ENCODE peak calls at places on chromosome 17, in four cellular contexts. T is IMR-90, M is HepG2, G is K562. N is an unnamed sample.
A peak's percentile ranks its signal among the peaks of the same experiment; 100 is the strongest.

GRCh38 chr17:45335721-45336120 is 18.9 kb upstream of the MAP3K14 start:
- DNase-seq in T (no peak), M (no peak), G (no peak), N (no peak)

GRCh38 chr17:44915321-44915726 is at the start of gene GFAP:
- DNase-seq in T (no peak), M (no peak), G (no peak), N (no peak)

GRCh38 chr17:57670769-57671545 is 74.1 kb downstream of the CCDC182 start:
- DNase-seq in T (no peak), M (no peak), G (no peak), N (no peak)

GRCh38 chr17:20774472-20775135 is 195.1 kb downstream of the CDRT15L2 start:
- DNase-seq in T (no peak), M (no peak), G (no peak), N (no peak)

GRCh38 chr17:73189417-73190099 is 3.3 kb upstream of the COG1 start:
- DNase-seq in T (peak; percentile 76), M (peak; percentile 83), G (no peak), N (peak; percentile 80)

GRCh38 chr17:8674344-8675305 is 44.1 kb upstream of the MYH10 start:
- DNase-seq in T (peak; percentile 65), M (no peak), G (no peak), N (no peak)

GRCh38 chr17:11177340-11177739 is 63.7 kb upstream of the SHISA6 start:
- DNase-seq in T (no peak), M (no peak), G (no peak), N (no peak)

GRCh38 chr17:42121066-42121769 is at the start of gene KAT2A:
- DNase-seq in T (peak; percentile 77), M (peak; percentile 73), G (peak; percentile 94), N (peak; percentile 89)

GRCh38 chr17:27473748-27474609 is 17.7 kb downstream of the KSR1 start:
- DNase-seq in T (no peak), M (no peak), G (peak; percentile 80), N (no peak)

GRCh38 chr17:78925234-78925633 is at the start of gene TIMP2:
- DNase-seq in T (peak; percentile 83), M (peak; percentile 70), G (peak; percentile 73), N (peak; percentile 84)

GRCh38 chr17:50562266-50563094 is 2.0 kb downstream of the CACNA1G start:
- DNase-seq in T (no peak), M (no peak), G (no peak), N (no peak)

GRCh38 chr17:64736804-64737492 is 74.8 kb upstream of the SMURF2 start:
- DNase-seq in T (peak; percentile 72), M (peak; percentile 51), G (no peak), N (no peak)

GRCh38 chr17:4934173-4934979 is 2.3 kb downstream of the GP1BA start:
- DNase-seq in T (peak; percentile 38), M (peak; percentile 46), G (peak; percentile 30), N (no peak)

GRCh38 chr17:32798938-32799337 is 78.0 kb downstream of the MYO1D start:
- DNase-seq in T (no peak), M (no peak), G (no peak), N (no peak)

GRCh38 chr17:44887016-44887415 is 12.2 kb downstream of the EFTUD2 start:
- DNase-seq in T (no peak), M (no peak), G (no peak), N (no peak)

GRCh38 chr17:59757043-59757824 is 49.8 kb downstream of the VMP1 start:
- DNase-seq in T (no peak), M (no peak), G (no peak), N (peak; percentile 46)

GRCh38 chr17:10197362-10197720 is 1.1 kb downstream of the GAS7 start:
- DNase-seq in T (no peak), M (no peak), G (no peak), N (no peak)

GRCh38 chr17:6045621-6046357 is 24.4 kb upstream of the WSCD1 start:
- DNase-seq in T (no peak), M (no peak), G (no peak), N (no peak)

GRCh38 chr17:83189673-83190385 is 110.4 kb downstream of the METRNL start:
- DNase-seq in T (peak; percentile 90), M (peak; percentile 60), G (no peak), N (no peak)

GRCh38 chr17:21292867-21293845 is 8.6 kb downstream of the MAP2K3 start:
- DNase-seq in T (no peak), M (no peak), G (no peak), N (no peak)

GRCh38 chr17:39132192-39132600 is 19.2 kb downstream of the PLXDC1 start:
- DNase-seq in T (peak; percentile 86), M (no peak), G (peak; percentile 67), N (peak; percentile 51)

GRCh38 chr17:1629647-1630310 is 1.1 kb upstream of the SLC43A2 start:
- DNase-seq in T (peak; percentile 33), M (no peak), G (peak; percentile 64), N (peak; percentile 76)

GRCh38 chr17:72955391-72956140 is 136.9 kb downstream of the SLC39A11 start:
- DNase-seq in T (no peak), M (no peak), G (no peak), N (no peak)

GRCh38 chr17:73733527-73733926 is 89.3 kb upstream of the SDK2 start:
- DNase-seq in T (no peak), M (no peak), G (no peak), N (no peak)

GRCh38 chr17:15096511-15096910 is 168.6 kb downstream of the PMP22 start:
- DNase-seq in T (no peak), M (no peak), G (no peak), N (no peak)

GRCh38 chr17:7881655-7882054 is 6.9 kb upstream of the CHD3 start:
- DNase-seq in T (no peak), M (no peak), G (no peak), N (no peak)

GRCh38 chr17:36703860-36704266 is 102.5 kb downstream of the MRM1 start:
- DNase-seq in T (peak; percentile 11), M (no peak), G (peak; percentile 87), N (peak; percentile 22)
- TF ChIP-seq MAZ in T (peak; percentile 82), M (no peak), G (peak; percentile 74), N (no peak)

GRCh38 chr17:18132711-18133110 is 24.2 kb downstream of the MYO15A start:
- DNase-seq in T (no peak), M (no peak), G (no peak), N (no peak)

GRCh38 chr17:18124346-18125126 is 16.0 kb downstream of the MYO15A start:
- DNase-seq in T (peak; percentile 11), M (no peak), G (peak; percentile 42), N (no peak)

GRCh38 chr17:18122991-18123753 is 14.6 kb downstream of the MYO15A start:
- DNase-seq in T (no peak), M (no peak), G (no peak), N (no peak)

GRCh38 chr17:18129041-18129502 is 20.5 kb downstream of the MYO15A start:
- DNase-seq in T (peak; percentile 68), M (no peak), G (no peak), N (no peak)
- TF ChIP-seq MAZ in T (no peak), M (no peak), G (no peak), N (no peak)

GRCh38 chr17:76089680-76090516 is 10.9 kb downstream of the ZACN start:
- DNase-seq in T (no peak), M (no peak), G (no peak), N (no peak)
- TF ChIP-seq MAZ in T (no peak), M (no peak), G (no peak), N (no peak)

GRCh38 chr17:48457080-48457836 is 27.2 kb upstream of the SKAP1 start:
- DNase-seq in T (peak; percentile 39), M (peak; percentile 42), G (peak; percentile 83), N (peak; percentile 69)

GRCh38 chr17:48460055-48460454 is 30.0 kb upstream of the SKAP1 start:
- DNase-seq in T (no peak), M (no peak), G (peak; percentile 77), N (no peak)

GRCh38 chr17:48453447-48453846 is 23.4 kb upstream of the SKAP1 start:
- DNase-seq in T (no peak), M (no peak), G (no peak), N (no peak)

GRCh38 chr17:48459070-48459469 is 29.1 kb upstream of the SKAP1 start:
- DNase-seq in T (no peak), M (no peak), G (no peak), N (no peak)

DNA sequence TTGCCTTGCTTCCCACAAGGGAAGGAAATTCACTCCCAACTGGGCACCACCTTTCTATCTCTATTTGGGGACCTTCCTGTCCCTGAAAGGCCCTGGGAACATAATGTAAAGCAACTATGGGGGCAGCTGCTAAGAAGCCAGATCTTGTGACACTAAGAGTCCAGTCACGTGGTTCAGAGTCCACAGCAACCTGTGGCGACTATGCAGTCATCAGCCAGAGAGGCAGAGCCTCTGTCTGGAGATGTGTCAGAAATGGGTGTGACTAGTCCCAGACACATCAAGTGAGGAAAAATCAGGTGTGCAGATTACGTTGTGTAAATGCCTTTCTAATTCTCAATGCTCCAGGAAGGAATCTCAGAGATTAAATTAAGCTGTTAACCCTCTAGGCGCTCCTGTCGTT is 26.6 kb upstream of the SKAP1 start:
- DNase-seq in T (no peak), M (no peak), G (peak; percentile 32), N (peak; percentile 35)
- TF ChIP-seq MAZ in T (no peak), M (no peak), G (no peak), N (no peak)

GRCh38 chr17:81342700-81343070 is 47.6 kb upstream of the SLC38A10 start:
- DNase-seq in T (no peak), M (no peak), G (no peak), N (no peak)

GRCh38 chr17:81346090-81346907 is 49.0 kb upstream of the BAHCC1 start:
- DNase-seq in T (peak; percentile 94), M (peak; percentile 96), G (peak; percentile 94), N (peak; percentile 99)

GRCh38 chr17:81347437-81347836 is 47.8 kb upstream of the BAHCC1 start:
- DNase-seq in T (no peak), M (no peak), G (no peak), N (no peak)

GRCh38 chr17:81346908-81347349 is 48.3 kb upstream of the BAHCC1 start:
- DNase-seq in T (no peak), M (no peak), G (no peak), N (no peak)

GRCh38 chr17:81345211-81346089 is 49.8 kb upstream of the BAHCC1 start:
- DNase-seq in T (peak; percentile 87), M (peak; percentile 72), G (peak; percentile 79), N (peak; percentile 91)
- TF ChIP-seq MAZ in T (peak; percentile 74), M (peak; percentile 45), G (peak; percentile 89), N (no peak)

GRCh38 chr17:63534816-63535455 is 11.8 kb downstream of the KCNH6 start:
- DNase-seq in T (no peak), M (no peak), G (no peak), N (no peak)

GRCh38 chr17:63533433-63534077 is 10.4 kb downstream of the KCNH6 start:
- DNase-seq in T (no peak), M (no peak), G (peak; percentile 47), N (peak; percentile 29)

GRCh38 chr17:63537001-63537400 is 13.3 kb upstream of the DCAF7 start:
- DNase-seq in T (no peak), M (no peak), G (no peak), N (no peak)

GRCh38 chr17:63534078-63534570 is 11.0 kb downstream of the KCNH6 start:
- DNase-seq in T (no peak), M (no peak), G (no peak), N (no peak)

DNA sequence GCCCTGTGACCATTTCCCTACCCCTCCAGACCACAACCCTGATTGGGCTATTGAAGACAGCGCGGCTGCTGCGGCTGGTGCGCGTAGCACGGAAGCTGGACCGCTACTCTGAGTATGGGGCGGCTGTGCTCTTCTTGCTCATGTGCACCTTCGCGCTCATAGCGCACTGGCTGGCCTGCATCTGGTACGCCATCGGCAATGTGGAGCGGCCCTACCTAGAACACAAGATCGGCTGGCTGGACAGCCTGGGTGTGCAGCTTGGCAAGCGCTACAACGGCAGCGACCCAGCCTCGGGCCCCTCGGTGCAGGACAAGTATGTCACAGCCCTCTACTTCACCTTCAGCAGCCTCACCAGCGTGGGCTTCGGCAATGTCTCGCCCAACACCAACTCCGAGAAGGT is 12.5 kb downstream of the KCNH6 start:
- DNase-seq in T (no peak), M (no peak), G (no peak), N (no peak)
- TF ChIP-seq MAZ in T (no peak), M (no peak), G (no peak), N (no peak)